ENCODE peak calls at places on chromosomes 4 and X, in five cellular contexts. Y is lower leg skin, S is tibial nerve, G is adrenal gland, U is sigmoid colon. L is an unnamed sample.
A peak's percentile ranks its signal among the peaks of the same experiment; 100 is the strongest.

GRCh38 chrX:38859602-38860001 is 58.3 kb downstream of the MID1IP1 start:
- DNase-seq in Y (no peak), G (no peak), S (no peak), U (no peak), L (no peak)

GRCh38 chr4:98890698-98891097 is 38.2 kb downstream of the EIF4E start:
- DNase-seq in G (no peak), S (no peak), U (no peak), Y (no peak), L (no peak)

GRCh38 chr4:169207436-169208089 is 63.2 kb downstream of the SH3RF1 start:
- DNase-seq in Y (no peak), U (no peak), S (no peak), G (no peak), L (no peak)

GRCh38 chr4:74059161-74059829 is 20.8 kb upstream of the CXCL3 start:
- DNase-seq in G (no peak), S (no peak), Y (no peak), U (no peak), L (no peak)

GRCh38 chrX:112931900-112932299 is 91.3 kb upstream of the AMOT start:
- DNase-seq in S (no peak), Y (no peak), U (no peak), G (no peak), L (no peak)

GRCh38 chr4:158949094-158949493 is 153.8 kb upstream of the RAPGEF2 start:
- DNase-seq in S (no peak), Y (no peak), G (no peak), U (no peak), L (no peak)

GRCh38 chr4:163332526-163333405 is at the start of gene NPY1R:
- DNase-seq in Y (peak; percentile 89), U (peak; percentile 77), G (peak; percentile 78), S (peak; percentile 38), L (peak; percentile 59)

GRCh38 chrX:118423558-118423957 is 72.1 kb upstream of the DOCK11 start:
- DNase-seq in G (no peak), Y (no peak), S (no peak), U (no peak), L (no peak)

GRCh38 chr4:74054483-74055032 is 16.1 kb upstream of the CXCL3 start:
- DNase-seq in Y (no peak), U (no peak), S (no peak), G (no peak), L (no peak)

GRCh38 chr4:20428410-20429160 is 176.9 kb downstream of the SLIT2 start:
- DNase-seq in U (no peak), S (no peak), G (no peak), Y (no peak), L (no peak)

GRCh38 chr4:39062094-39062493 is at the start of gene KLHL5:
- DNase-seq in Y (no peak), G (no peak), U (no peak), S (no peak), L (no peak)

GRCh38 chrX:57453901-57454300 is 137.9 kb upstream of the ZXDB start:
- DNase-seq in G (no peak), Y (no peak), S (no peak), U (no peak), L (no peak)

GRCh38 chr4:81314196-81314896 is 99.3 kb upstream of the PRKG2 start:
- DNase-seq in U (no peak), S (no peak), Y (no peak), G (peak; percentile 16), L (no peak)

GRCh38 chr4:120691106-120691505 is 231.4 kb downstream of the PRDM5 start:
- DNase-seq in Y (no peak), G (no peak), U (no peak), S (no peak), L (no peak)

GRCh38 chr4:112801341-112801740 is 164.4 kb downstream of the LARP7 start:
- DNase-seq in U (no peak), S (no peak), G (no peak), Y (no peak), L (no peak)

GRCh38 chr4:183458005-183458404 is 13.6 kb downstream of the CDKN2AIP start:
- DNase-seq in U (no peak), G (no peak), S (no peak), Y (no peak), L (no peak)

GRCh38 chr4:183450108-183450507 is 5.7 kb downstream of the CDKN2AIP start:
- DNase-seq in U (no peak), Y (no peak), G (no peak), S (no peak), L (no peak)

DNA sequence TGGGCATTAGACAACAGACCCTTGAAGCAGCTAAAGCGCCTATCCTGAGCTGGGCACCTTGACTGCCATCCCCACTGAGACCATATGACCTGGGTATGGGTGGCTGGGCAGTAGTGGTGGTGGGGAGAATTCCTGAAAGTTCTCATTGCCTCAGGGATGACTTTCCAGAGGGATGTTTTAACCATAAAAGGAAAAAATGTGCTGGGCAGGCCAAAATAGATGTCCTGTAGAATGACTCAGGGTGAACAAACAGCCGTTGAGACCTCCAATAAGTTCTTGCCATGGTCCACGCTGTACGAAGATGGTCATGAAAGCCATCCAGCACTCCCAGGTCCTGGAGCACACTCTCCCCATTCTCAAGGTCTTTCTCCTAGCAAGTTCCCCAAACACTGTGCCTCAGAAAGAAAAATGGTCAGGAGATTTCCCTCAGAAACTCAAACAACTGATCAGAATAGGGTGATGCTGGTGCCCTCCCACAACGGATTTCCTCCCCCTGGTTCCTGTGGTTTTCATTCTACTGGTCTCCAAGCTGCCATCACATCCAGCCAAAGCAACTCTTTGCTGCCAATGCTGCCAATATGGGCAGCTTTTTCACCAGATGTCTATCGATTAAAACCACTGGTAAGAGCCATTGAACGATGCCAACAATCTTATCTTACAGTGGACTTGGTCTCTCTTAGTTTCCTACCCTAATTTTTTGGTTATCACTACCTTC is 11.2 kb downstream of the CDKN2AIP start:
- DNase-seq in G (no peak), U (no peak), S (no peak), Y (no peak), L (no peak)
- TF ChIP-seq POLR2A in G (no peak), U (no peak), S (no peak), Y (no peak), L (no peak)

GRCh38 chrX:154413142-154413541 is 1.8 kb downstream of the TAFAZZIN start:
- DNase-seq in S (no peak), Y (no peak), U (no peak), G (no peak), L (no peak)

GRCh38 chrX:154409222-154409871 is at the start of gene DNASE1L1:
- DNase-seq in Y (peak; percentile 96), U (peak; percentile 86), G (peak; percentile 79), S (peak; percentile 52), L (peak; percentile 42)

GRCh38 chrX:154412468-154412867 is 1.1 kb downstream of the TAFAZZIN start:
- DNase-seq in Y (no peak), G (no peak), U (no peak), S (no peak), L (no peak)

GRCh38 chrX:154411981-154412340 is 622 bp downstream of the TAFAZZIN start:
- DNase-seq in U (peak; percentile 90), S (peak; percentile 42), G (peak; percentile 61), Y (peak; percentile 92), L (no peak)

GRCh38 chrX:154411322-154411980 is at the start of gene TAFAZZIN:
- DNase-seq in S (peak; percentile 43), Y (peak; percentile 92), U (peak; percentile 89), G (peak; percentile 69), L (peak; percentile 48)
- TF ChIP-seq POLR2A in S (peak; percentile 55), Y (no peak), U (peak; percentile 51), G (peak; percentile 39), L (peak; percentile 76)

DNA sequence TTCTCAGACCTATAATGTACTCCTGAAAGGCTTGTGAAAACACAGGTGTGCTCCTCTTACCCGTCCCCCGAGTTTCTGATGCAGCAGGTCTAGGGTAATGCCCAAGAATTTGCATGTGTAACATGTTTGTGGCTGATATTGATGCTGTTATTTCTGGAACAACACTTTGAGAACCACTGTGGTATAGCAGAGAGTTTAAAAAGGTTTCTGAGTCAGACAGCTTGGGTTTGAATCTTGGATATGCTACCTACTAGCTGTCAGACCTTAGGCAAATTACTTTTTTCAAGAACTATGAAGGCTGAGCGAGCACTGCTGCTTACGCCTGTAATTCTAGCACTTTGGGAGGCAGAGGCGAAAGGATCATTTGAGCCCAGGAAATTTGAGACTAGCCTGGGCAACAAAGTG is 4.9 kb downstream of the AFF1 start:
- DNase-seq in S (no peak), Y (no peak), U (no peak), G (no peak), L (no peak)
- TF ChIP-seq POLR2A in S (no peak), Y (no peak), U (no peak), G (no peak), L (no peak)

GRCh38 chrX:45758738-45759397 is 558.2 kb upstream of the DIPK2B start:
- DNase-seq in S (no peak), Y (no peak), G (no peak), U (no peak), L (no peak)
- TF ChIP-seq POLR2A in S (no peak), Y (no peak), G (no peak), U (no peak), L (no peak)

DNA sequence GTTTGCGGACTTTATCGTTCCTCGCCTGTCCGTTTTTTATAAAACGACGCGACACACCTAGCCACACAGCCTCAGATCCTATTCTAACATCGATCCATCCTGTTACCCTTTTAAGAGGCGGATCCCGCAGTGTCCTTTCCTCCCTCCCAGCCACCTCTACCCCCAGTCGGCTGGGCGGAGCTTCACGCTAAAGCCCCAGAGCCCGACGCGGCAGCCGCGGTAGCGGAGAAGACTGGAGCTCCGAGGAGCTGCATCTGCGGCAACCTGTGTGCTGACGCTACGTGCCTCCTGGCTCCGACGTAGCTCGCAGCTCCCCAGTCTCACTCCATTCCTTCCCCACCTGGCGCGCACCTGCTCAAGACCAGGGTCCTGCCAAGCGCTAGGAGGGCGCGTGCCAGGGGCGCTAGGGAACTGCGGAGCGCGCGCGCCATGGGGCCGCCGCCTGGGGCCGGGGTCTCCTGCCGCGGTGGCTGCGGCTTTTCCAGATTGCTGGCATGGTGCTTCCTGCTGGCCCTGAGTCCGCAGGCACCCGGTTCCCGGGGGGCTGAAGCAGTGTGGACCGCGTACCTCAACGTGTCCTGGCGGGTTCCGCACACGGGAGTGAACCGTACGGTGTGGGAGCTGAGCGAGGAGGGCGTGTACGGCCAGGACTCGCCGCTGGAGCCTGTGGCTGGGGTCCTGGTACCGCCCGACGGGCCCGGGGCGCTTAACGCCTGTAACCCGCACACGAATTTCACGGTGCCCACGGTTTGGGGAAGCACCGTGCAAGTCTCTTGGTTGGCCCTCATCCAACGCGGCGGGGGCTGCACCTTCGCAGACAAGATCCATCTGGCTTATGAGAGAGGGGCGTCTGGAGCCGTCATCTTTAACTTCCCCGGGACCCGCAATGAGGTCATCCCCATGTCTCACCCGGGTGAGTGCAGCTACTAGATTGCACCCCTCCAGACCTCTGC is at the start of gene RNF128:
- DNase-seq in Y (no peak), G (peak; percentile 74), S (no peak), U (no peak), L (no peak)
- TF ChIP-seq POLR2A in Y (no peak), G (no peak), S (no peak), U (peak; percentile 36), L (no peak)

GRCh38 chrX:6640727-6641126 is 105.8 kb upstream of the VCX3A start:
- DNase-seq in G (no peak), S (no peak), U (no peak), Y (no peak), L (no peak)

GRCh38 chrX:6645216-6645615 is 110.3 kb upstream of the VCX3A start:
- DNase-seq in G (no peak), U (no peak), S (no peak), Y (no peak), L (no peak)

DNA sequence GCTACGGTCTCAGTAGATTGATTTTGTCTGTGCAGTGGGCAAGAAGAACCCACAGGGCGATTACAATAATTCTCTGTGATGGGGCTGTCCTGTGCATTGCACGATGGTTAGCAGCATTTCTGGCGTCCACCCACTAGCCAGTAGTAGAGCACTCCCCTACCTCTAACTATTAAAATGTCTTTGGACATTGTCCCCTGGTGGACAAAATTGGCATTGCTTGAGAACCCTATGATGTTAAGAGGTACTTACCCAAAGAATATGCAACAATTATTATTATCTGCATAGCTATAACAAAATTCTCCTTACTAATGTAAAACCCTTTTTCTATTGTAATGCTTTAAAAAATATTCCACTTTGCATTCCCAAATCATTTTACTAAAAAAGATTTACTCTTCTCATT is 109.5 kb upstream of the VCX3A start:
- DNase-seq in S (no peak), Y (no peak), U (no peak), G (no peak), L (no peak)
- TF ChIP-seq POLR2A in S (no peak), Y (no peak), U (no peak), G (no peak), L (no peak)